ENCODE peak calls at places on chromosome 10, in eight cellular contexts. L is posterior vena cava, D is EH, C is cardiac fibroblast, O is left colon, H is left kidney, X is NCI-H774, I is H9. N is an unnamed sample.

GRCh38 chr10:13056461-13057077 is 43.4 kb upstream of the OPTN start:
- DNase-seq in D (no peak), X (no peak), O (no peak), I (no peak), H (peak), L (no peak), C (peak), N (no peak)

GRCh38 chr10:44278669-44279337 is 106.1 kb downstream of the CXCL12 start:
- DNase-seq in O (no peak), C (peak), D (peak), L (no peak), X (no peak), H (peak), I (no peak), N (no peak)

GRCh38 chr10:104054430-104054829 is 31.2 kb downstream of the COL17A1 start:
- DNase-seq in L (no peak), X (no peak), D (peak), H (no peak), C (peak), I (no peak), O (no peak), N (no peak)

GRCh38 chr10:51001587-51001986 is 72.7 kb upstream of the PRKG1 start:
- DNase-seq in I (no peak), C (peak), X (no peak), H (peak), O (no peak), L (no peak), D (peak), N (no peak)

GRCh38 chr10:70052462-70053211 is at the start of gene MACROH2A2:
- DNase-seq in O (peak), L (peak), X (peak), H (peak), I (peak), D (peak), C (peak), N (peak)

GRCh38 chr10:97338041-97338440 is 3.5 kb upstream of the FRAT2 start:
- DNase-seq in L (peak), H (no peak), C (no peak), I (no peak), O (no peak), X (no peak), D (no peak), N (no peak)

GRCh38 chr10:102762401-102763015 is 18.8 kb downstream of the WBP1L start:
- DNase-seq in L (no peak), D (no peak), C (no peak), O (no peak), I (no peak), X (no peak), H (no peak), N (no peak)

GRCh38 chr10:70227548-70228320 is 5.5 kb downstream of the PPA1 start:
- DNase-seq in L (no peak), D (peak), I (no peak), C (peak), O (peak), X (no peak), H (peak), N (no peak)

GRCh38 chr10:101630420-101630920 is 42.3 kb downstream of the DPCD start:
- DNase-seq in O (no peak), C (no peak), H (no peak), D (no peak), X (no peak), L (no peak), I (no peak), N (peak)

GRCh38 chr10:125029584-125030242 is 87.8 kb downstream of the ZRANB1 start:
- DNase-seq in C (peak), L (peak), H (no peak), D (peak), X (no peak), O (no peak), I (no peak), N (no peak)

GRCh38 chr10:71396084-71396713 is 521 bp upstream of the CDH23 start:
- DNase-seq in X (peak), I (peak), O (peak), H (peak), D (peak), C (peak), L (peak), N (peak)

GRCh38 chr10:104328636-104328915 is 9.7 kb downstream of the ITPRIP start:
- DNase-seq in L (no peak), C (no peak), D (no peak), X (no peak), I (no peak), O (no peak), H (no peak), N (no peak)

GRCh38 chr10:71092812-71093391 is 119.5 kb upstream of the UNC5B start:
- DNase-seq in H (peak), C (no peak), X (no peak), I (no peak), L (no peak), O (no peak), D (no peak), N (peak)

GRCh38 chr10:8129438-8129837 is 75.0 kb downstream of the GATA3 start:
- DNase-seq in D (no peak), O (no peak), L (no peak), X (no peak), C (no peak), I (no peak), H (no peak), N (no peak)

GRCh38 chr10:83983578-83984255 is 155.6 kb upstream of the GHITM start:
- DNase-seq in L (no peak), H (peak), C (peak), D (peak), I (peak), O (no peak), X (no peak), N (no peak)

GRCh38 chr10:60351191-60351853 is 38.4 kb downstream of the ANK3 start:
- DNase-seq in I (no peak), O (no peak), H (no peak), D (no peak), C (no peak), X (no peak), L (no peak), N (no peak)

GRCh38 chr10:56823849-56824248 is 462.8 kb upstream of the ZWINT start:
- DNase-seq in H (no peak), X (no peak), C (peak), O (no peak), I (no peak), L (no peak), D (no peak), N (no peak)

GRCh38 chr10:114767589-114768393 is 53.8 kb upstream of the FHIP2A start:
- DNase-seq in D (no peak), H (peak), L (no peak), O (peak), I (peak), X (no peak), C (no peak), N (peak)

GRCh38 chr10:128545216-128545615 is 419.0 kb upstream of the MKI67 start:
- DNase-seq in I (no peak), L (no peak), H (no peak), C (no peak), X (no peak), O (no peak), D (no peak), N (no peak)

GRCh38 chr10:120278069-120278468 is 179.0 kb upstream of the PLPP4 start:
- DNase-seq in D (no peak), O (no peak), I (no peak), X (no peak), H (no peak), L (no peak), C (no peak), N (no peak)

GRCh38 chr10:114538544-114538906 is 119.5 kb downstream of the ABLIM1 start:
- DNase-seq in C (no peak), H (no peak), O (peak), D (no peak), X (no peak), I (peak), L (no peak), N (no peak)

GRCh38 chr10:4944751-4945280 is 18.4 kb upstream of the AKR1C1 start:
- DNase-seq in L (no peak), H (no peak), X (no peak), I (peak), D (no peak), C (no peak), O (no peak), N (no peak)

GRCh38 chr10:17793823-17794759 is 15.1 kb upstream of the MRC1 start:
- DNase-seq in H (no peak), O (peak), L (no peak), X (peak), I (no peak), C (no peak), D (no peak), N (no peak)

GRCh38 chr10:77381750-77382149 is 255.9 kb downstream of the KCNMA1 start:
- DNase-seq in I (no peak), H (no peak), O (no peak), X (no peak), L (no peak), C (no peak), D (no peak), N (peak)

GRCh38 chr10:84236807-84237198 is 4.5 kb downstream of the LRIT1 start:
- DNase-seq in H (no peak), I (no peak), L (no peak), C (no peak), X (no peak), D (no peak), O (no peak), N (no peak)